ENCODE peak calls at places on chromosomes 5 and 9, in nine cellular contexts. M is stimulated activated CD8-positive, alpha-beta memory T cell treated with anti-CD3 and anti-CD28 coated beads, Interleukin-2, amount 100 ng/mL, for 48 hours; U is astrocyte; D is hepatic stellate cell; A is SHP77; B is KBM-7; Q is AG04450; H is PC-3; P is DMS153. Z is an unnamed sample.

GRCh38 chr9:84845956-84846355 is 176.4 kb downstream of the NTRK2 start:
- DNase-seq in M (no peak), U (no peak), D (no peak), A (no peak), B (no peak), Q (no peak), H (no peak), P (no peak), Z (no peak)

GRCh38 chr5:39213437-39214207 is 5.7 kb downstream of the FYB1 start:
- DNase-seq in M (no peak), U (no peak), D (no peak), A (no peak), B (no peak), Q (no peak), H (no peak), P (no peak), Z (no peak)

GRCh38 chr9:92890761-92891160 is 12.9 kb upstream of the ZNF484 start:
- DNase-seq in M (no peak), U (no peak), D (no peak), A (no peak), B (no peak), Q (no peak), H (no peak), P (no peak), Z (no peak)

GRCh38 chr9:2758162-2758950 is 41.0 kb downstream of the KCNV2 start:
- DNase-seq in M (no peak), U (no peak), D (no peak), A (no peak), B (no peak), Q (no peak), H (no peak), P (no peak), Z (no peak)

GRCh38 chr5:124460000-124460399 is 286.4 kb downstream of the ZNF608 start:
- DNase-seq in M (no peak), U (no peak), D (no peak), A (no peak), B (no peak), Q (no peak), H (no peak), P (no peak), Z (no peak)

GRCh38 chr9:81759680-81760215 is 70.4 kb upstream of the TLE1 start:
- DNase-seq in M (no peak), U (peak; percentile 96), D (peak; percentile 76), A (peak; percentile 7), B (no peak), Q (peak; percentile 88), H (peak; percentile 88), P (peak; percentile 74), Z (no peak)

GRCh38 chr9:129481824-129482511 is 138.9 kb downstream of the C9orf50 start:
- DNase-seq in M (no peak), U (no peak), D (no peak), A (no peak), B (no peak), Q (no peak), H (no peak), P (no peak), Z (no peak)

GRCh38 chr5:126938461-126938860 is 91.9 kb downstream of the MARCHF3 start:
- DNase-seq in M (no peak), U (peak; percentile 72), D (peak; percentile 64), A (no peak), B (no peak), Q (peak; percentile 41), H (peak; percentile 57), P (no peak), Z (no peak)

GRCh38 chr5:62722360-62722759 is 143.7 kb downstream of the LRRC70 start:
- DNase-seq in M (no peak), U (no peak), D (no peak), A (no peak), B (no peak), Q (no peak), H (no peak), P (no peak), Z (no peak)

GRCh38 chr5:169871816-169872215 is 108.5 kb downstream of the INSYN2B start:
- DNase-seq in M (no peak), U (no peak), D (no peak), A (no peak), B (no peak), Q (no peak), H (no peak), P (no peak), Z (no peak)

GRCh38 chr5:181190711-181191525 is 14.1 kb downstream of the TRIM7 start:
- DNase-seq in M (no peak), U (no peak), D (no peak), A (no peak), B (no peak), Q (no peak), H (peak; percentile 37), P (no peak), Z (peak; percentile 45)

GRCh38 chr5:68460147-68460760 is 244.7 kb downstream of the PIK3R1 start:
- DNase-seq in M (peak; percentile 5), U (peak; percentile 42), D (peak; percentile 16), A (peak; percentile 16), B (peak; percentile 54), Q (no peak), H (peak; percentile 46), P (no peak), Z (no peak)

GRCh38 chr5:138354926-138355378 is 2.5 kb downstream of the KDM3B start:
- DNase-seq in M (peak; percentile 33), U (peak; percentile 82), D (peak; percentile 83), A (no peak), B (peak; percentile 75), Q (no peak), H (peak; percentile 13), P (no peak), Z (peak; percentile 48)

GRCh38 chr5:151092750-151093149 is 11.9 kb upstream of the TNIP1 start:
- DNase-seq in M (no peak), U (peak; percentile 78), D (no peak), A (no peak), B (peak; percentile 39), Q (no peak), H (peak; percentile 86), P (no peak), Z (no peak)

GRCh38 chr9:125183561-125183960 is 6.0 kb downstream of the PPP6C start:
- DNase-seq in M (no peak), U (no peak), D (no peak), A (no peak), B (no peak), Q (no peak), H (no peak), P (no peak), Z (no peak)

GRCh38 chr5:142152383-142152730 is 43.8 kb downstream of the NDFIP1 start:
- DNase-seq in M (no peak), U (no peak), D (no peak), A (no peak), B (no peak), Q (no peak), H (peak; percentile 13), P (no peak), Z (no peak)

GRCh38 chr5:141618030-141618803 is 583 bp downstream of the DIAPH1 start:
- DNase-seq in M (peak; percentile 60), U (no peak), D (no peak), A (peak; percentile 49), B (peak; percentile 75), Q (no peak), H (peak; percentile 76), P (peak; percentile 1), Z (no peak)

GRCh38 chr5:84487963-84488362 is 103.3 kb upstream of the EDIL3 start:
- DNase-seq in M (no peak), U (peak; percentile 96), D (peak; percentile 4), A (no peak), B (no peak), Q (peak; percentile 82), H (no peak), P (no peak), Z (no peak)

GRCh38 chr9:113720495-113720894 is 155.6 kb upstream of the ZNF618 start:
- DNase-seq in M (no peak), U (no peak), D (no peak), A (no peak), B (peak; percentile 62), Q (no peak), H (no peak), P (no peak), Z (no peak)

GRCh38 chr5:13536921-13537320 is 407.6 kb downstream of the DNAH5 start:
- DNase-seq in M (no peak), U (peak; percentile 1), D (no peak), A (no peak), B (no peak), Q (peak; percentile 39), H (no peak), P (no peak), Z (no peak)

GRCh38 chr5:100761192-100761591 is 141.9 kb downstream of the ST8SIA4 start:
- DNase-seq in M (no peak), U (peak; percentile 45), D (no peak), A (no peak), B (no peak), Q (no peak), H (peak; percentile 43), P (no peak), Z (no peak)

GRCh38 chr5:93581738-93582414 is 857 bp upstream of the NR2F1-AS1 start:
- DNase-seq in M (no peak), U (peak; percentile 90), D (no peak), A (peak; percentile 40), B (peak; percentile 61), Q (peak; percentile 57), H (peak; percentile 54), P (no peak), Z (no peak)

GRCh38 chr5:89213584-89213983 is 330.6 kb upstream of the MEF2C start:
- DNase-seq in M (no peak), U (peak; percentile 89), D (peak; percentile 12), A (no peak), B (no peak), Q (peak; percentile 13), H (no peak), P (no peak), Z (no peak)

GRCh38 chr9:110059461-110059860 is 148.5 kb downstream of the C9orf152 start:
- DNase-seq in M (no peak), U (no peak), D (no peak), A (no peak), B (no peak), Q (no peak), H (no peak), P (no peak), Z (no peak)

GRCh38 chr9:98150164-98150563 is 31.1 kb upstream of the TRIM14 start:
- DNase-seq in M (no peak), U (no peak), D (no peak), A (no peak), B (no peak), Q (no peak), H (no peak), P (no peak), Z (no peak)

GRCh38 chr9:32968101-32969011 is 33.1 kb downstream of the APTX start:
- DNase-seq in M (peak; percentile 33), U (no peak), D (peak; percentile 26), A (peak; percentile 0), B (peak; percentile 67), Q (no peak), H (peak; percentile 67), P (peak; percentile 4), Z (peak; percentile 51)

GRCh38 chr9:34508463-34508862 is 14.3 kb downstream of the ENHO start:
- DNase-seq in M (no peak), U (no peak), D (no peak), A (no peak), B (no peak), Q (no peak), H (no peak), P (no peak), Z (no peak)

GRCh38 chr9:126147186-126147585 is 179.4 kb upstream of the MVB12B start:
- DNase-seq in M (no peak), U (no peak), D (no peak), A (no peak), B (no peak), Q (no peak), H (no peak), P (no peak), Z (no peak)

GRCh38 chr5:156826150-156826549 is 23.9 kb upstream of the PPP1R2B start:
- DNase-seq in M (no peak), U (no peak), D (no peak), A (no peak), B (no peak), Q (no peak), H (no peak), P (no peak), Z (no peak)

GRCh38 chr9:128275198-128276007 is at the start of gene GOLGA2:
- DNase-seq in M (no peak), U (peak; percentile 67), D (peak; percentile 76), A (peak; percentile 62), B (no peak), Q (no peak), H (no peak), P (no peak), Z (no peak)

GRCh38 chr9:20491612-20492011 is 130.7 kb downstream of the MLLT3 start:
- DNase-seq in M (no peak), U (no peak), D (no peak), A (no peak), B (no peak), Q (no peak), H (no peak), P (no peak), Z (no peak)